ENCODE peak calls at places on chromosome 13, in eight cellular contexts. Z is activated CD8-positive, alpha-beta memory T cell treated with anti-CD3 and anti-CD28 coated beads, Interleukin-2, amount 50 U/mL, for 48 hours; J is MV-4-11; G is AG04449; S is astrocyte of the hippocampus; B is EL; D is left cardiac atrium; O is NCI-H774. M is an unnamed sample.

GRCh38 chr13:113393572-113394503 is 29.9 kb upstream of the GRTP1 start:
- DNase-seq in Z (peak; percentile 95), B (peak; percentile 75), S (peak; percentile 92), J (peak; percentile 59), O (peak; percentile 95), G (no peak), D (peak; percentile 88), M (peak; percentile 83)

GRCh38 chr13:53501387-53501786 is 472.8 kb downstream of the OLFM4 start:
- DNase-seq in O (no peak), S (no peak), D (no peak), G (no peak), B (no peak), J (no peak), Z (no peak), M (no peak)

GRCh38 chr13:108963846-108964600 is 334.6 kb downstream of the MYO16 start:
- DNase-seq in J (no peak), D (no peak), G (peak; percentile 19), S (peak; percentile 69), O (no peak), B (peak; percentile 58), Z (no peak), M (no peak)

GRCh38 chr13:46100191-46100877 is 4.5 kb downstream of the CPB2 start:
- DNase-seq in Z (no peak), S (no peak), G (no peak), J (peak; percentile 83), D (no peak), O (no peak), B (no peak), M (no peak)

GRCh38 chr13:99417151-99417820 is 84.0 kb upstream of the TM9SF2 start:
- DNase-seq in B (no peak), O (no peak), S (no peak), D (no peak), Z (peak; percentile 61), J (no peak), G (no peak), M (no peak)

GRCh38 chr13:80612804-80613203 is 271.9 kb upstream of the SPRY2 start:
- DNase-seq in D (no peak), G (no peak), O (no peak), Z (no peak), S (no peak), J (no peak), B (no peak), M (peak; percentile 16)

GRCh38 chr13:99505814-99506269 is 4.6 kb downstream of the TM9SF2 start:
- DNase-seq in Z (no peak), J (peak; percentile 23), O (no peak), B (peak; percentile 11), D (no peak), G (no peak), S (no peak), M (no peak)

GRCh38 chr13:97535619-97536018 is 101.7 kb downstream of the RAP2A start:
- DNase-seq in D (no peak), G (peak; percentile 4), O (no peak), S (no peak), B (peak; percentile 30), Z (no peak), J (no peak), M (no peak)

GRCh38 chr13:84686458-84686857 is 804.2 kb upstream of the SLITRK1 start:
- DNase-seq in O (no peak), D (no peak), B (no peak), Z (no peak), G (no peak), J (no peak), S (no peak), M (no peak)

GRCh38 chr13:29737061-29737460 is 113.4 kb downstream of the UBL3 start:
- DNase-seq in B (no peak), G (no peak), J (no peak), Z (no peak), O (no peak), D (no peak), S (no peak), M (no peak)

GRCh38 chr13:26019881-26020535 is 31.8 kb downstream of the SHISA2 start:
- DNase-seq in O (no peak), Z (no peak), J (no peak), B (peak; percentile 68), D (no peak), S (peak; percentile 70), G (peak; percentile 80), M (no peak)

GRCh38 chr13:108964601-108965000 is 335.2 kb downstream of the MYO16 start:
- DNase-seq in S (peak; percentile 38), O (no peak), B (no peak), G (no peak), D (no peak), Z (no peak), J (no peak), M (no peak)

GRCh38 chr13:90321281-90321931 is 1026.1 kb upstream of the MIR17HG start:
- DNase-seq in Z (no peak), J (no peak), D (no peak), B (no peak), O (no peak), S (no peak), G (no peak), M (no peak)

GRCh38 chr13:94020833-94021232 is 458.6 kb downstream of the DCT start:
- DNase-seq in S (no peak), J (no peak), D (no peak), Z (no peak), B (peak; percentile 35), G (no peak), O (no peak), M (no peak)

GRCh38 chr13:113736258-113736731 is 22.7 kb upstream of the TMEM255B start:
- DNase-seq in J (peak; percentile 63), G (no peak), D (no peak), B (no peak), S (no peak), O (no peak), Z (no peak), M (no peak)

GRCh38 chr13:48833412-48833811 is 142.3 kb upstream of the FNDC3A start:
- DNase-seq in S (no peak), G (no peak), O (no peak), Z (no peak), D (no peak), B (no peak), J (no peak), M (no peak)

GRCh38 chr13:30164141-30164540 is 143.2 kb downstream of the KATNAL1 start:
- DNase-seq in S (no peak), O (no peak), Z (no peak), D (no peak), G (no peak), B (no peak), J (no peak), M (no peak)

M was measured in left ventricle myocardium inferior.